ENCODE peak calls at places on chromosomes 7 and 10, in five cellular contexts. J, V, K, S and D are unnamed samples.

GRCh38 chr7:102004831-102005230 is 187.4 kb downstream of the CUX1 start:
- DNase-seq in V (no peak), K (no peak), J (no peak), S (no peak), D (no peak)

GRCh38 chr10:23035569-23035968 is 59.8 kb upstream of the MSRB2 start:
- DNase-seq in V (no peak), J (peak), K (no peak), S (no peak), D (no peak)

GRCh38 chr10:103966671-103967432 is at the start of gene SLK:
- DNase-seq in K (peak), V (peak), J (peak), S (peak), D (peak)

GRCh38 chr7:112782498-112782897 is 7.7 kb downstream of the TMEM168 start:
- DNase-seq in K (no peak), J (no peak), V (no peak), S (no peak), D (no peak)

GRCh38 chr10:60148266-60148840 is 241.3 kb downstream of the ANK3 start:
- DNase-seq in K (no peak), V (peak), J (no peak), S (no peak), D (peak)

GRCh38 chr7:43585521-43585920 is 2.6 kb downstream of the STK17A start:
- DNase-seq in K (no peak), J (no peak), S (peak), V (peak), D (peak)

GRCh38 chr7:34747176-34747781 is 89.3 kb downstream of the NPSR1 start:
- DNase-seq in S (peak), V (no peak), K (no peak), J (no peak), D (no peak)

GRCh38 chr7:134992626-134993179 is 6.4 kb downstream of the AGBL3 start:
- DNase-seq in V (peak), K (no peak), S (peak), J (no peak), D (peak)

GRCh38 chr7:157339777-157340677 is 3.2 kb downstream of the DNAJB6 start:
- DNase-seq in K (peak), J (peak), V (peak), S (peak), D (peak)

GRCh38 chr10:60732240-60733188 is 45.8 kb upstream of the CDK1 start:
- DNase-seq in K (no peak), J (no peak), V (no peak), S (peak), D (no peak)

GRCh38 chr7:129089521-129090212 is 34.8 kb upstream of the TNPO3 start:
- DNase-seq in V (no peak), K (no peak), J (no peak), S (peak), D (peak)

GRCh38 chr10:131726967-131727366 is 173.8 kb upstream of the PPP2R2D start:
- DNase-seq in V (no peak), J (peak), K (no peak), S (no peak), D (no peak)

GRCh38 chr10:11014671-11015141 is 3.0 kb upstream of the CELF2 start:
- DNase-seq in S (no peak), J (no peak), K (no peak), V (no peak), D (no peak)

GRCh38 chr7:985915-986741 is 3.1 kb downstream of the CYP2W1 start:
- DNase-seq in J (peak), S (no peak), K (no peak), V (no peak), D (peak)

GRCh38 chr7:105932835-105933477 is 30.1 kb upstream of the CDHR3 start:
- DNase-seq in S (no peak), K (peak), V (peak), J (no peak), D (peak)

GRCh38 chr7:34759477-34760125 is 101.6 kb downstream of the NPSR1 start:
- DNase-seq in V (peak), J (peak), S (peak), K (peak), D (peak)

GRCh38 chr7:151853896-151854807 is 22.8 kb downstream of the PRKAG2 start:
- DNase-seq in J (peak), V (no peak), K (no peak), S (no peak), D (no peak)

GRCh38 chr7:81887098-81887497 is 117.3 kb upstream of the HGF start:
- DNase-seq in K (no peak), S (peak), J (peak), V (peak), D (peak)

GRCh38 chr7:85030893-85031292 is 156.0 kb downstream of the SEMA3D start:
- DNase-seq in K (no peak), V (peak), S (peak), J (peak), D (peak)

GRCh38 chr10:95841711-95842498 is 65.9 kb upstream of the CC2D2B start:
- DNase-seq in J (peak), V (peak), S (peak), K (peak), D (peak)

GRCh38 chr10:30348378-30348776 is 701 bp downstream of the MTPAP start:
- DNase-seq in J (no peak), K (no peak), V (no peak), S (no peak), D (no peak)

GRCh38 chr10:121417298-121417697 is 180.9 kb downstream of the FGFR2 start:
- DNase-seq in S (no peak), K (no peak), J (no peak), V (no peak), D (no peak)

GRCh38 chr10:6918305-6918704 is 338.2 kb upstream of the PRKCQ start:
- DNase-seq in K (no peak), J (peak), S (peak), V (no peak), D (peak)

GRCh38 chr7:107690611-107691010 is 30.0 kb downstream of the SLC26A4 start:
- DNase-seq in S (no peak), V (peak), K (no peak), J (no peak), D (peak)

GRCh38 chr7:156491435-156491834 is 149.1 kb upstream of the RNF32 start:
- DNase-seq in S (no peak), V (no peak), J (no peak), K (no peak), D (no peak)

GRCh38 chr7:39415091-39415820 is 150.9 kb upstream of the YAE1 start:
- DNase-seq in K (no peak), S (no peak), J (no peak), V (no peak), D (no peak)

GRCh38 chr10:118808601-118809371 is 54.0 kb upstream of the CACUL1 start:
- DNase-seq in S (no peak), K (no peak), V (no peak), J (no peak), D (no peak)

GRCh38 chr10:127973810-127974311 is 67.0 kb downstream of the PTPRE start:
- DNase-seq in S (no peak), J (peak), K (no peak), V (no peak), D (no peak)

GRCh38 chr7:27873981-27874957 is 134.3 kb downstream of the TAX1BP1 start:
- DNase-seq in J (no peak), K (no peak), V (peak), S (no peak), D (peak)

GRCh38 chr10:34824870-34825269 is 9.8 kb upstream of the PARD3 start:
- DNase-seq in J (peak), K (no peak), V (no peak), S (peak), D (no peak)

GRCh38 chr10:91700788-91701444 is 68.0 kb upstream of the PPP1R3C start:
- DNase-seq in S (no peak), K (no peak), V (peak), J (no peak), D (peak)
- H3K4me2 ChIP-seq in S (no peak), K (no peak), V (peak), J (peak), D (no peak)

GRCh38 chr7:21943436-21943835 is 2.3 kb downstream of the CDCA7L start:
- DNase-seq in J (no peak), S (no peak), K (no peak), V (no peak), D (no peak)

GRCh38 chr7:21944616-21945373 is 904 bp downstream of the CDCA7L start:
- DNase-seq in S (peak), K (peak), V (no peak), J (no peak), D (no peak)

GRCh38 chr7:21941570-21942224 is 4.0 kb downstream of the CDCA7L start:
- DNase-seq in K (no peak), V (peak), S (no peak), J (peak), D (no peak)

GRCh38 chr7:21945374-21946227 is at the start of gene CDCA7L:
- DNase-seq in V (peak), K (peak), J (peak), S (peak), D (peak)

DNA sequence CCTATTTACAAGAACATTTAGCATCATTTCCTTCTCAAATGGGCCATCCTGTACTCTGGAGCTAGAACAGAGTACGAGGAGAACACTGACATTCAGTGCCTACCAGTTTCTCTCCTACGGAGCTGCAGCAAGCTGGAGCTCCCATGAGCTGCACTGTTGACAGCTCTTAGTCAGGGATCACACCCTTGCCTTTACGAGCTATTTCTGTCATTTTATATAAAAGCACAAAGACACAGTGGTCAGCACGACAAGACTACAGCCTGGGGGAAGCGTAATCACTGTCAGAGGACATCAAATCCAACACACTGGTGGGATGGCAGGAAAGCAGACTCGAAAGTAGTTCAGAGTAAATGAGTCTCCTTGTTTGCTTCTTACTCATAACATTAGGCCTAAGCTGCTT is 2.7 kb downstream of the CDCA7L start:
- DNase-seq in J (no peak), S (no peak), V (no peak), K (no peak), D (no peak)
- H3K4me2 ChIP-seq in J (no peak), S (peak), V (peak), K (no peak), D (peak)

DNA sequence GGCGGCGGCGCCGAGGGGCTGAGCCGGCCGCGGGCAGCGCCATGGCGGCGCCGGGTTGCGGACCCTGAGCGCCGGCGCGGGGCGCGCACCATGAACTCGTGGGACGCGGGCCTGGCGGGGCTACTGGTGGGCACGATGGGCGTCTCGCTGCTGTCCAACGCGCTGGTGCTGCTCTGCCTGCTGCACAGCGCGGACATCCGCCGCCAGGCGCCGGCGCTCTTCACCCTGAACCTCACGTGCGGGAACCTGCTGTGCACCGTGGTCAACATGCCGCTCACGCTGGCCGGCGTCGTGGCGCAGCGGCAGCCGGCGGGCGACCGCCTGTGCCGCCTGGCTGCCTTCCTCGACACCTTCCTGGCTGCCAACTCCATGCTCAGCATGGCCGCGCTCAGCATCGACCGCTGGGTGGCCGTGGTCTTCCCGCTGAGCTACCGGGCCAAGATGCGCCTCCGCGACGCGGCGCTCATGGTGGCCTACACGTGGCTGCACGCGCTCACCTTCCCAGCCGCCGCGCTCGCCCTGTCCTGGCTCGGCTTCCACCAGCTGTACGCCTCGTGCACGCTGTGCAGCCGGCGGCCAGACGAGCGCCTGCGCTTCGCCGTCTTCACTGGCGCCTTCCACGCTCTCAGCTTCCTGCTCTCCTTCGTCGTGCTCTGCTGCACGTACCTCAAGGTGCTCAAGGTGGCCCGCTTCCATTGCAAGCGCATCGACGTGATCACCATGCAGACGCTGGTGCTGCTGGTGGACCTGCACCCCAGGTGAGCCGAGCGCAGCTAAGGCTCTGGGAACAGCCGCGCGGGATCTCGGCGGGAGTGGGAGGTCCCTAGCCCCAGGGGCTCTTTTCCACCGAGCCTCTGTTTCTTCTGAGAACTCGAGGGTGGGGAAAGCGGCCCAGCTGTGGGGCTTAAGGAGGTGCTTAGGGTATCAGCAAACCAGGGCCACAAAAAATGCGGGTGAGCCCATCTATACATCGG is at the start of gene GPR26:
- DNase-seq in V (no peak), J (peak), K (peak), S (no peak), D (no peak)
- H3K4me2 ChIP-seq in V (no peak), J (no peak), K (peak), S (no peak), D (no peak)

GRCh38 chr7:132528695-132529094 is 47.6 kb downstream of the PLXNA4 start:
- DNase-seq in J (no peak), V (no peak), S (no peak), K (no peak), D (no peak)

GRCh38 chr7:132536646-132537395 is 39.4 kb downstream of the PLXNA4 start:
- DNase-seq in S (no peak), J (no peak), V (peak), K (no peak), D (no peak)

GRCh38 chr7:132527467-132528410 is 48.5 kb downstream of the PLXNA4 start:
- DNase-seq in K (no peak), S (no peak), J (no peak), V (no peak), D (no peak)

GRCh38 chr7:132531562-132531961 is 44.7 kb downstream of the PLXNA4 start:
- DNase-seq in K (no peak), V (no peak), S (no peak), J (no peak), D (no peak)

GRCh38 chr7:132532237-132532734 is 44.0 kb downstream of the PLXNA4 start:
- DNase-seq in V (no peak), J (no peak), S (no peak), K (no peak), D (no peak)
- H3K4me2 ChIP-seq in V (no peak), J (no peak), S (no peak), K (no peak), D (no peak)